ENCODE peak calls at places on chromosomes 16 and 17, in nine cellular contexts. U is testis, W is A549, O is IMR-90, R is uterus, L is thoracic aorta, N is HCT116, C is neuronal stem cell, B is stomach. I is an unnamed sample.
A peak's percentile ranks its signal among the peaks of the same experiment; 100 is the strongest.

GRCh38 chr16:57810197-57811024 is 8.1 kb upstream of the KIFC3 start:
- DNase-seq in C (no peak), R (peak; percentile 76), O (peak; percentile 68), N (peak; percentile 82), B (peak; percentile 90), W (peak; percentile 94), U (peak; percentile 85), L (peak; percentile 45), I (peak; percentile 86)

GRCh38 chr17:79813826-79814623 is 17.1 kb upstream of the CBX8 start:
- DNase-seq in O (no peak), L (no peak), C (no peak), R (no peak), B (no peak), N (no peak), W (no peak), U (no peak), I (no peak)

GRCh38 chr17:80622170-80622466 is 77.5 kb downstream of the RPTOR start:
- DNase-seq in W (no peak), L (no peak), U (no peak), C (no peak), O (no peak), B (no peak), N (no peak), R (no peak), I (no peak)

GRCh38 chr17:6374761-6375312 is 60.1 kb downstream of the AIPL1 start:
- DNase-seq in U (no peak), C (peak; percentile 52), R (no peak), W (peak; percentile 86), O (peak; percentile 61), N (peak; percentile 57), B (no peak), L (no peak), I (no peak)

GRCh38 chr16:87955302-87956168 is 4.3 kb downstream of the BANP start:
- DNase-seq in B (no peak), R (no peak), N (no peak), O (peak; percentile 63), U (no peak), W (no peak), C (no peak), L (no peak), I (no peak)

GRCh38 chr16:53775821-53776431 is 72.0 kb downstream of the FTO start:
- DNase-seq in U (no peak), N (no peak), O (peak; percentile 91), L (peak; percentile 12), B (peak; percentile 60), W (peak; percentile 39), C (no peak), R (peak; percentile 47), I (peak; percentile 16)

GRCh38 chr17:56833023-56833811 is 503 bp downstream of the C17orf67 start:
- DNase-seq in N (peak; percentile 51), W (peak; percentile 49), B (peak; percentile 63), C (peak; percentile 32), U (peak; percentile 68), R (peak; percentile 51), L (no peak), O (peak; percentile 58), I (peak; percentile 40)

GRCh38 chr17:74453665-74454196 is 12.7 kb upstream of the CD300A start:
- DNase-seq in R (no peak), W (peak; percentile 98), L (no peak), O (no peak), C (no peak), B (peak; percentile 94), U (peak; percentile 92), N (no peak), I (no peak)

GRCh38 chr17:77118251-77118928 is 22.4 kb upstream of the SEC14L1 start:
- DNase-seq in B (no peak), W (no peak), R (no peak), N (no peak), U (no peak), C (no peak), O (no peak), L (no peak), I (no peak)

GRCh38 chr16:1101133-1101532 is 5.1 kb upstream of the C1QTNF8 start:
- DNase-seq in B (no peak), L (no peak), O (no peak), R (no peak), W (no peak), U (no peak), N (no peak), C (no peak), I (no peak)

GRCh38 chr17:81328925-81329278 is 33.8 kb upstream of the SLC38A10 start:
- DNase-seq in L (no peak), O (no peak), W (peak; percentile 50), R (no peak), U (no peak), N (no peak), C (no peak), B (no peak), I (no peak)

GRCh38 chr16:75260856-75261589 is 9.6 kb upstream of the BCAR1 start:
- DNase-seq in U (no peak), B (no peak), L (no peak), O (no peak), R (peak; percentile 12), N (no peak), C (no peak), W (no peak), I (no peak)

GRCh38 chr16:68013440-68013839 is 2.3 kb downstream of the DPEP2NB start:
- DNase-seq in W (no peak), R (no peak), U (no peak), L (no peak), B (no peak), N (no peak), C (no peak), O (no peak), I (no peak)

GRCh38 chr17:42361781-42362186 is 26.5 kb downstream of the STAT3 start:
- DNase-seq in U (no peak), R (no peak), W (no peak), N (no peak), C (no peak), L (no peak), O (no peak), B (no peak), I (no peak)
- H3K4me1 ChIP-seq in U (peaks cover 11% of the 10 kb centered on the region), R (no peaks in the 10 kb centered on the region), W (peaks cover 53% of the 10 kb centered on the region), N (peaks cover 7% of the 10 kb centered on the region), C (peaks cover 13% of the 10 kb centered on the region), L (peaks cover 56% of the 10 kb centered on the region), O (peaks cover 13% of the 10 kb centered on the region), B (peaks cover 37% of the 10 kb centered on the region), I (peaks cover 8% of the 10 kb centered on the region)

GRCh38 chr17:49291929-49292328 is 61.3 kb upstream of the PHOSPHO1 start:
- DNase-seq in O (no peak), W (no peak), B (no peak), R (no peak), L (no peak), C (no peak), N (no peak), U (no peak), I (no peak)
- H3K4me3 ChIP-seq in O (no peak overlapping the region), W (no peak overlapping the region), B (no peak overlapping the region), R (no peak overlapping the region), L (no peak overlapping the region), C (no peak overlapping the region), N (no peak overlapping the region), U (no peak overlapping the region), I (no peak overlapping the region)

GRCh38 chr16:2963611-2964415 is at the start of gene KREMEN2:
- DNase-seq in U (no peak), N (peak; percentile 74), R (no peak), C (peak; percentile 64), W (peak; percentile 82), B (no peak), L (no peak), O (no peak), I (no peak)
- H3K4me1 ChIP-seq in U (peaks cover 19% of the 10 kb centered on the region), N (peaks cover 19% of the 10 kb centered on the region), R (no peaks in the 10 kb centered on the region), C (peaks cover 19% of the 10 kb centered on the region), W (peaks cover 15% of the 10 kb centered on the region), B (peaks cover 44% of the 10 kb centered on the region), L (peaks cover 27% of the 10 kb centered on the region), O (peaks cover 5% of the 10 kb centered on the region), I (peaks cover 50% of the 10 kb centered on the region)

GRCh38 chr17:34366529-34367107 is 3.6 kb upstream of the CCL1 start:
- DNase-seq in U (no peak), N (no peak), R (no peak), W (no peak), C (no peak), O (no peak), L (no peak), B (no peak), I (no peak)

GRCh38 chr17:34364741-34365140 is 1.7 kb upstream of the CCL1 start:
- DNase-seq in O (no peak), L (no peak), N (no peak), R (no peak), U (no peak), W (no peak), C (no peak), B (no peak), I (no peak)

GRCh38 chr17:34366051-34366450 is 3.0 kb upstream of the CCL1 start:
- DNase-seq in C (no peak), W (no peak), R (no peak), L (no peak), B (no peak), U (no peak), O (no peak), N (no peak), I (no peak)

GRCh38 chr17:34363183-34363661 is at the start of gene CCL1:
- DNase-seq in W (no peak), B (no peak), R (no peak), L (no peak), U (no peak), N (no peak), O (no peak), C (no peak), I (no peak)

GRCh38 chr17:34365340-34365739 is 2.3 kb upstream of the CCL1 start:
- DNase-seq in O (no peak), N (no peak), R (no peak), B (no peak), C (no peak), L (no peak), U (no peak), W (no peak), I (no peak)
- H3K4me3 ChIP-seq in O (no peak overlapping the region), N (no peak overlapping the region), R (no peak overlapping the region), B (no peak overlapping the region), C (no peak overlapping the region), L (no peak overlapping the region), U (no peak overlapping the region), W (no peak overlapping the region), I (no peak overlapping the region)

GRCh38 chr17:14200354-14200753 is 36.3 kb downstream of the CDRT15 start:
- DNase-seq in U (no peak), W (no peak), N (no peak), O (no peak), B (no peak), L (no peak), R (no peak), C (no peak), I (no peak)
- H3K4me1 ChIP-seq in U (peaks cover 10% of the 10 kb centered on the region), W (no peaks in the 10 kb centered on the region), N (peaks cover under 1% of the 10 kb centered on the region), O (no peaks in the 10 kb centered on the region), B (peaks cover 48% of the 10 kb centered on the region), L (no peaks in the 10 kb centered on the region), R (no peaks in the 10 kb centered on the region), C (peaks cover 2% of the 10 kb centered on the region), I (peaks cover 100% of the 10 kb centered on the region)

GRCh38 chr17:19579192-19579668 is 45.6 kb downstream of the SLC47A1 start:
- DNase-seq in W (no peak), C (no peak), O (no peak), R (no peak), N (no peak), L (no peak), U (peak; percentile 28), B (no peak), I (no peak)
- H3K4me3 ChIP-seq in W (no peak overlapping the region), C (peak overlapping the region; percentile 18), O (no peak overlapping the region), R (peak overlapping the region; percentile 51), N (no peak overlapping the region), L (peak overlapping the region; percentile 75), U (peak overlapping the region; percentile 62), B (peak overlapping the region; percentile 54), I (no peak overlapping the region)

I was measured in heart right ventricle.